ENCODE peak calls at places on chromosome 5, in ten cellular contexts. U, M, G, P, Z, S, W, H, B and O are unnamed samples.

GRCh38 chr5:141529873-141530272 is 41.0 kb downstream of the PCDHGC5 start:
- DNase-seq in Z (no peak), M (no peak), G (no peak), U (no peak), B (peak), S (no peak), W (no peak), P (no peak), H (no peak), O (no peak)

GRCh38 chr5:14161825-14162556 is 18.8 kb downstream of the TRIO start:
- DNase-seq in Z (no peak), G (no peak), M (no peak), W (no peak), U (no peak), B (no peak), H (no peak), P (no peak), S (no peak), O (no peak)

GRCh38 chr5:32008746-32009145 is 165.4 kb downstream of the GOLPH3 start:
- DNase-seq in H (no peak), G (no peak), Z (peak), M (no peak), W (no peak), S (no peak), B (no peak), P (no peak), U (no peak), O (no peak)

GRCh38 chr5:109865636-109866035 is 175.9 kb downstream of the MAN2A1 start:
- DNase-seq in H (peak), W (no peak), G (no peak), U (no peak), M (peak), P (no peak), B (no peak), Z (no peak), S (peak), O (no peak)

GRCh38 chr5:110054240-110054639 is 364.5 kb downstream of the MAN2A1 start:
- DNase-seq in W (peak), H (no peak), M (peak), S (no peak), Z (peak), U (peak), P (no peak), G (peak), B (peak), O (no peak)

GRCh38 chr5:179378116-179378440 is 32.8 kb upstream of the ADAMTS2 start:
- DNase-seq in U (no peak), B (no peak), S (no peak), W (no peak), G (no peak), M (no peak), Z (peak), H (no peak), P (no peak), O (no peak)

GRCh38 chr5:175521313-175521833 is 43.0 kb downstream of the SFXN1 start:
- DNase-seq in Z (no peak), B (no peak), P (no peak), U (no peak), H (no peak), W (no peak), M (no peak), G (no peak), S (no peak), O (no peak)

GRCh38 chr5:168039485-168040005 is 251.9 kb upstream of the WWC1 start:
- DNase-seq in H (no peak), S (no peak), G (no peak), W (peak), Z (no peak), U (no peak), P (no peak), B (no peak), M (no peak), O (no peak)

GRCh38 chr5:146402949-146403348 is 44.2 kb upstream of the TCERG1 start:
- DNase-seq in Z (no peak), H (no peak), G (no peak), M (no peak), S (no peak), B (no peak), U (no peak), W (no peak), P (no peak), O (no peak)

GRCh38 chr5:145166173-145166572 is 669.0 kb downstream of the PRELID2 start:
- DNase-seq in P (no peak), W (no peak), Z (no peak), S (no peak), B (no peak), G (no peak), H (no peak), M (no peak), U (no peak), O (no peak)

GRCh38 chr5:17365756-17366155 is 132.3 kb upstream of the TAF11L2 start:
- DNase-seq in G (no peak), M (no peak), U (no peak), H (no peak), S (no peak), B (no peak), Z (no peak), P (no peak), W (no peak), O (no peak)

GRCh38 chr5:6755519-6755918 is 42.3 kb downstream of the TENT4A start:
- DNase-seq in H (no peak), S (peak), P (no peak), W (no peak), Z (peak), G (no peak), U (no peak), M (no peak), B (no peak), O (no peak)

GRCh38 chr5:111364992-111365391 is 140.8 kb downstream of the CAMK4 start:
- DNase-seq in W (no peak), S (no peak), B (no peak), M (no peak), U (no peak), P (no peak), Z (no peak), H (no peak), G (no peak), O (peak)

GRCh38 chr5:159902444-159903121 is 13.7 kb upstream of the ADRA1B start:
- DNase-seq in G (no peak), W (peak), Z (no peak), U (no peak), S (no peak), B (no peak), P (no peak), M (no peak), H (no peak), O (no peak)

GRCh38 chr5:125176005-125176390 is 429.6 kb upstream of the ZNF608 start:
- DNase-seq in U (no peak), M (no peak), H (no peak), W (peak), B (no peak), S (no peak), G (no peak), Z (no peak), P (no peak), O (no peak)

GRCh38 chr5:91225848-91226686 is 157.1 kb downstream of the ARRDC3 start:
- DNase-seq in B (peak), W (peak), U (peak), P (peak), M (no peak), Z (no peak), S (no peak), G (no peak), H (peak), O (peak)

GRCh38 chr5:80225954-80226353 is 29.9 kb downstream of the SERINC5 start:
- DNase-seq in W (no peak), B (no peak), S (no peak), G (no peak), P (no peak), H (no peak), M (no peak), Z (no peak), U (no peak), O (no peak)

GRCh38 chr5:126594676-126595485 is at the start of gene ALDH7A1:
- DNase-seq in G (peak), W (peak), S (peak), H (peak), B (peak), P (peak), Z (peak), M (peak), U (peak), O (peak)

GRCh38 chr5:3024976-3025375 is 273.5 kb upstream of the IRX2 start:
- DNase-seq in G (no peak), P (no peak), Z (no peak), W (no peak), S (no peak), M (no peak), U (no peak), H (no peak), B (no peak), O (no peak)

GRCh38 chr5:143920772-143921171 is 108.8 kb downstream of the HMHB1 start:
- DNase-seq in U (no peak), H (no peak), W (no peak), B (no peak), P (no peak), M (no peak), G (no peak), S (no peak), Z (no peak), O (no peak)

GRCh38 chr5:39570418-39571027 is 145.7 kb upstream of the DAB2 start:
- DNase-seq in G (no peak), Z (no peak), M (peak), H (peak), B (peak), P (no peak), U (no peak), S (no peak), W (peak), O (no peak)

GRCh38 chr5:62572918-62573514 is 5.6 kb upstream of the LRRC70 start:
- DNase-seq in S (no peak), B (no peak), U (no peak), W (no peak), M (no peak), G (no peak), Z (no peak), P (no peak), H (no peak), O (no peak)

GRCh38 chr5:126016256-126016655 is 407.0 kb upstream of the GRAMD2B start:
- DNase-seq in P (peak), U (no peak), H (no peak), G (no peak), S (peak), M (no peak), W (no peak), Z (no peak), B (no peak), O (no peak)

GRCh38 chr5:89904442-89904841 is 505.1 kb downstream of the CETN3 start:
- DNase-seq in S (no peak), H (no peak), B (no peak), U (no peak), G (no peak), M (no peak), W (no peak), P (no peak), Z (no peak), O (no peak)

GRCh38 chr5:68476854-68477253 is 261.3 kb downstream of the PIK3R1 start:
- DNase-seq in U (no peak), P (no peak), S (no peak), W (peak), B (no peak), M (no peak), G (no peak), Z (no peak), H (no peak), O (no peak)
- TF ChIP-seq CTCF in U (no peak), P (peak), S (no peak), W (no peak), B (no peak), M (peak), G (peak), Z (no peak), H (no peak), O (no peak)

GRCh38 chr5:140346348-140347221 is at the start of gene HBEGF:
- DNase-seq in U (peak), P (peak), H (peak), W (peak), M (no peak), B (peak), G (peak), S (peak), Z (peak), O (peak)

GRCh38 chr5:140348104-140348503 is 1.7 kb upstream of the HBEGF start:
- DNase-seq in B (no peak), H (no peak), S (no peak), U (peak), P (no peak), G (no peak), M (no peak), W (no peak), Z (no peak), O (no peak)

GRCh38 chr5:140347382-140347781 is 979 bp upstream of the HBEGF start:
- DNase-seq in S (no peak), M (no peak), U (no peak), W (no peak), P (no peak), H (no peak), G (no peak), Z (no peak), B (no peak), O (no peak)

GRCh38 chr5:140344683-140345423 is 1.6 kb downstream of the HBEGF start:
- DNase-seq in H (no peak), S (no peak), U (peak), B (no peak), G (no peak), W (peak), Z (no peak), M (no peak), P (no peak), O (no peak)

DNA sequence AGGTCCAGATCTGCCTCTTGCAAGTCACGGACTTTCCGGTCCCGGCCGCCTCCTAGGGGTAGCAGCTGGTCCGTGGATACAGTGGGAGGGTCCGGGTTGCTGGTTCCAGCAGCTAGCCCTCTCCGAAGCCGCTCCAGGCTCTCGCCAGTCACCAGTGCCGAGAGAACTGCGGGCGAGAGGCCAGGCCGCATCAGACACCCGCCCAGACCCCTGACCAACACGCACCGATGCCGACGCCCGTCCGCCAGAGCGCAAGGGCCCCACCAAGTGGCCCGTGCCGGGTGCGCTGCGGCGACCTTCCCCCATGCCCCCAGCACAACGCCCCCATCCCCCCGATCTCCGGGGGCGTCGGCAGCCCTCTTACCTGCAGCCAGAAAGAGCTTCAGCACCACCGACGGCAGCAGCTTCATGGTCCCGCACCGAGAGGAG is 470 bp downstream of the HBEGF start:
- DNase-seq in S (peak), W (peak), H (peak), B (peak), G (peak), Z (peak), U (peak), P (peak), M (no peak), O (peak)
- TF ChIP-seq CTCF in S (no peak), W (peak), H (peak), B (no peak), G (no peak), Z (no peak), U (peak), P (peak), M (peak), O (no peak)

DNA sequence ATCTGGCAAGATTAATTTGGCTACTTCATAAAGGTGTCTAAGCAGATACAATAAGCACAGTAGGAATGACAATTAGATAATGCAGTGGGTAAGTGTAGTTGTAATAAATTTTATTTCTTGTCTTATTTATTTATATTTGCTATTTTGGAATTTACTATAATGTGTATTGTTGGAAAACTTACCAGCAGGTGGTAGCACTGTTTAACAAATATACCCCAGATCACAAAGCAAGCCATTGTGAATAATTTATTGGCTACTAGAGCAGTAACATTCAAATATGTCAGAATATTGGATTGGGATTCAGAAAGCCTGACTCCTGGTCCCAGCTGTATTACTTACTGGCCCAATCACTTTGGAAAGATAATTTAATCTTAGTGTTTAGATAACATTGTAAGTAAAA is 78.0 kb downstream of the ISOC1 start:
- DNase-seq in M (no peak), U (no peak), H (no peak), B (no peak), Z (no peak), P (no peak), S (no peak), W (peak), G (no peak), O (no peak)
- TF ChIP-seq CTCF in M (no peak), U (no peak), H (peak), B (no peak), Z (no peak), P (no peak), S (no peak), W (no peak), G (peak), O (no peak)

GRCh38 chr5:10737880-10738279 is 23.2 kb downstream of the DAP start:
- DNase-seq in B (no peak), G (no peak), U (no peak), S (no peak), H (no peak), P (no peak), Z (no peak), W (no peak), M (no peak), O (no peak)

GRCh38 chr5:10745133-10745532 is 15.9 kb downstream of the DAP start:
- DNase-seq in Z (no peak), U (no peak), P (no peak), W (no peak), B (no peak), S (no peak), H (no peak), M (no peak), G (no peak), O (no peak)

GRCh38 chr5:10744681-10745080 is 16.4 kb downstream of the DAP start:
- DNase-seq in M (no peak), S (no peak), Z (no peak), W (no peak), U (no peak), B (no peak), P (no peak), H (no peak), G (no peak), O (no peak)

GRCh38 chr5:10740384-10740783 is 20.6 kb downstream of the DAP start:
- DNase-seq in Z (no peak), B (no peak), U (no peak), W (no peak), M (no peak), S (no peak), H (no peak), P (no peak), G (no peak), O (no peak)

DNA sequence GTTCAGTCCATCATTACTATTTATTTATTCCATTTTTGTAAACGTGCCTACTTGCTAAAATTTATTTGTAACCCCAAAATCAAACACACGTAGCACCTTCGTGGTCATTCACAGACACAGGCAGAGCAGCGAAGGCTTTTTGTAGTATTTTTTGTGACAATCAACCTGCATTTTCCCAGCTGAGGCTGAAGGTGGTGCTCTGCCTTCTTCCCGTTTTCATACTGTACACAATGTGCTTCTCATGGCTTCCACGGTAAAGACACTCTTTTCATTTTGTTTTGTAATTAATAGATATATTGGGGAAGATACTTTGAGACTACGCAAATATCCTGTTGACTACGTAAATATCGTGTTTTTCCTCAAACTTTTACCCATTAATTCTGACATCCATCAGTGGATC is 19.4 kb downstream of the DAP start:
- DNase-seq in W (no peak), H (no peak), S (no peak), U (no peak), Z (no peak), P (no peak), B (no peak), G (no peak), M (no peak), O (no peak)
- TF ChIP-seq CTCF in W (no peak), H (peak), S (no peak), U (no peak), Z (no peak), P (peak), B (no peak), G (no peak), M (no peak), O (no peak)

DNA sequence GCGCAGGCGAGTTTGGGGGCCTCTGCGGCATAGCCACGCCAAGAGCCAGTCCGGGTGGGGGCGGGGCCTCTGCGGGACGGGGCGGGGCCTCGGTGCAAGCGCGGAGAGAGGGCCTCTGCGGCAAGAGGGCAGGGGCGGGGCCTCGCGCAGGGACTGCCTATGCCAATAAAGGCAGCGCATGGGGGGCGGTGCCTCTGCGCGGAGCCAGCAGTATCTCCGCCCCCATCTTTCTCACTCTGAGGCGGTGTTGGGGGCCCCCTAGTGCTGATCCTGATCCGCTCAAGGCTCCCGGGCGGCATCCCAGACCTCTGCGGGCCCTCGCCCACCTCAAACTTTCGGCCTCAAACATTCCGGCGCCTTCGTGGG is 9.2 kb upstream of the GPRIN1 start:
- DNase-seq in U (peak), B (peak), W (peak), Z (no peak), M (peak), P (peak), G (peak), H (no peak), S (peak), O (peak)
- TF ChIP-seq CTCF in U (no peak), B (peak), W (peak), Z (no peak), M (peak), P (no peak), G (no peak), H (no peak), S (no peak), O (peak)

DNA sequence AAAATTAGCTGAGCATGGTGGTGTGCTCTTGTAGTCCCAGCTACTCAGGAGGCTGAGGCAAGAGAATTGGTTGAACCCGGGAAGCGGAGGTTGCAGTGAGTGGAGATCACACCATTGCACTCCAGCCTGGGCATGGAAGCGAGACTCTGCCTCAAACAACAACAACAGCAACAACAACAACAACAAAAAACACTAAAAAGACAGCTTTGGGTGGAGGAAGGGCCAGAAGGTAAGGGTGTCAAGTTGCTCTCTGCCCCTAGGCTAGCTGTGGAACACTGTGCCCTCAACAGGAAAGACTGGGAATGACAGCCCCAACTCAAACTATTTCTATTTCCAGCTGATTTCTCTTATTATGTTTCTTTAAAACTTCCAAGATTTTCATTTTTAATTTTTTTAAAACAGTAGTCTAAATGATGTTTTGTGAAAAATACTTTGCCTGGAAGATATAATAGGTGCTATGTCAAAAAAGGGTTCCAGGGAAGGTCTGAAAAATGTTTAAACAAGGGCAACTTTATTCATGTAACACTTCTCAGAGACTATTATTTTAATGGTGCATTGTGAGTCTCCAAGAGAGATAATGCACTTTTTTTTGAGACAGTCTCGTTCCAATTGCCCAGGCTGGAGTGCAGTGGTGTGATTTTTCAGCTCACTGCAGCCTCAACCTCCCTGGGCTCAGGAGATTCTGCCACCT is 29.9 kb downstream of the CLINT1 start:
- DNase-seq in P (no peak), U (no peak), G (no peak), S (no peak), M (no peak), W (no peak), B (peak), Z (no peak), H (no peak), O (no peak)
- TF ChIP-seq CTCF in P (peak), U (peak), G (peak), S (no peak), M (peak), W (peak), B (peak), Z (no peak), H (no peak), O (peak)